ENCODE peak calls at places on chromosomes 7 and 10, in five cellular contexts. S is choroid plexus epithelial cell, L is esophagus squamous epithelium, I is HCT116, G is adrenal gland. P is an unnamed sample.
A peak's percentile ranks its signal among the peaks of the same experiment; 100 is the strongest.

GRCh38 chr7:44764665-44765578 is 16.3 kb downstream of the ZMIZ2 start:
- DNase-seq in G (peak; percentile 78), I (no peak), S (no peak), L (no peak), P (no peak)

GRCh38 chr10:95861401-95861800 is 46.4 kb upstream of the CC2D2B start:
- DNase-seq in L (no peak), G (no peak), S (peak; percentile 44), I (no peak), P (no peak)

GRCh38 chr7:22725585-22725984 is 1.4 kb upstream of the IL6 start:
- DNase-seq in I (peak; percentile 27), S (peak; percentile 51), L (no peak), G (no peak), P (no peak)

GRCh38 chr7:26856481-26856880 is 7.9 kb downstream of the SKAP2 start:
- DNase-seq in L (no peak), G (no peak), S (no peak), I (no peak), P (peak; percentile 70)

GRCh38 chr10:24385776-24386175 is 176.8 kb downstream of the KIAA1217 start:
- DNase-seq in L (no peak), S (peak; percentile 98), I (no peak), G (no peak), P (no peak)

GRCh38 chr7:33248663-33249062 is 119.3 kb downstream of the BBS9 start:
- DNase-seq in S (peak; percentile 61), L (no peak), G (no peak), I (no peak), P (no peak)

GRCh38 chr10:42921951-42922350 is 139.4 kb downstream of the BMS1 start:
- DNase-seq in L (no peak), S (no peak), G (no peak), I (no peak), P (no peak)

GRCh38 chr7:134690614-134691504 is 44.2 kb downstream of the BPGM start:
- DNase-seq in G (no peak), I (no peak), S (peak; percentile 50), L (no peak), P (no peak)

GRCh38 chr10:79375321-79376077 is 28.2 kb downstream of the PPIF start:
- DNase-seq in G (no peak), S (peak; percentile 80), L (no peak), I (no peak), P (peak; percentile 27)

GRCh38 chr10:128373831-128374230 is 247.6 kb upstream of the MKI67 start:
- DNase-seq in L (no peak), S (no peak), I (no peak), G (no peak), P (no peak)

GRCh38 chr7:37853468-37853867 is 5.1 kb downstream of the NME8 start:
- DNase-seq in L (no peak), S (peak; percentile 5), G (no peak), I (peak; percentile 13), P (peak; percentile 44)

GRCh38 chr10:129151281-129151680 is 315.8 kb upstream of the MGMT start:
- DNase-seq in L (no peak), G (no peak), I (no peak), S (no peak), P (no peak)

GRCh38 chr7:31423994-31424393 is 83.5 kb upstream of the NEUROD6 start:
- DNase-seq in G (no peak), L (no peak), S (no peak), I (no peak), P (no peak)

GRCh38 chr10:18233775-18234174 is 93.6 kb downstream of the CACNB2 start:
- DNase-seq in G (peak; percentile 70), I (no peak), L (no peak), S (peak; percentile 26), P (peak; percentile 18)

GRCh38 chr7:41219276-41219675 is 483.6 kb downstream of the INHBA start:
- DNase-seq in G (no peak), I (no peak), L (no peak), S (peak; percentile 50), P (no peak)

GRCh38 chr7:81956520-81956919 is 186.7 kb upstream of the HGF start:
- DNase-seq in L (no peak), I (peak; percentile 47), G (no peak), S (peak; percentile 79), P (peak; percentile 22)

GRCh38 chr10:103693070-103693811 is 162.1 kb downstream of the SH3PXD2A start:
- DNase-seq in I (no peak), S (no peak), G (no peak), L (no peak), P (no peak)

GRCh38 chr10:73842349-73842748 is 31.0 kb upstream of the NDST2 start:
- DNase-seq in I (no peak), G (no peak), L (no peak), S (no peak), P (no peak)

GRCh38 chr10:73839276-73839966 is 28.0 kb upstream of the NDST2 start:
- DNase-seq in G (no peak), L (no peak), S (no peak), I (no peak), P (no peak)

GRCh38 chr10:73840056-73840402 is 28.6 kb upstream of the NDST2 start:
- DNase-seq in L (no peak), I (no peak), S (peak; percentile 64), G (no peak), P (no peak)

GRCh38 chr10:73841526-73842285 is 30.3 kb upstream of the NDST2 start:
- DNase-seq in I (no peak), L (no peak), S (peak; percentile 25), G (no peak), P (no peak)

GRCh38 chr10:73840403-73841301 is 29.3 kb upstream of the NDST2 start:
- DNase-seq in G (no peak), L (no peak), I (no peak), S (no peak), P (no peak)
- TF ChIP-seq CTCF in G (no peak), L (no peak), I (no peak), S (no peak), P (no peak)

GRCh38 chr7:76514926-76515325 is 4.6 kb downstream of the UPK3B start:
- DNase-seq in G (peak; percentile 47), L (no peak), I (no peak), S (no peak), P (no peak)

GRCh38 chr7:76513817-76514799 is 3.8 kb downstream of the UPK3B start:
- DNase-seq in G (peak; percentile 15), I (no peak), S (no peak), L (no peak), P (no peak)

GRCh38 chr7:76515999-76516443 is 5.7 kb downstream of the UPK3B start:
- DNase-seq in G (no peak), S (peak; percentile 66), L (no peak), I (no peak), P (peak; percentile 52)

GRCh38 chr7:76509931-76510877 is at the start of gene UPK3B:
- DNase-seq in I (no peak), G (peak; percentile 14), L (no peak), S (peak; percentile 45), P (no peak)

DNA sequence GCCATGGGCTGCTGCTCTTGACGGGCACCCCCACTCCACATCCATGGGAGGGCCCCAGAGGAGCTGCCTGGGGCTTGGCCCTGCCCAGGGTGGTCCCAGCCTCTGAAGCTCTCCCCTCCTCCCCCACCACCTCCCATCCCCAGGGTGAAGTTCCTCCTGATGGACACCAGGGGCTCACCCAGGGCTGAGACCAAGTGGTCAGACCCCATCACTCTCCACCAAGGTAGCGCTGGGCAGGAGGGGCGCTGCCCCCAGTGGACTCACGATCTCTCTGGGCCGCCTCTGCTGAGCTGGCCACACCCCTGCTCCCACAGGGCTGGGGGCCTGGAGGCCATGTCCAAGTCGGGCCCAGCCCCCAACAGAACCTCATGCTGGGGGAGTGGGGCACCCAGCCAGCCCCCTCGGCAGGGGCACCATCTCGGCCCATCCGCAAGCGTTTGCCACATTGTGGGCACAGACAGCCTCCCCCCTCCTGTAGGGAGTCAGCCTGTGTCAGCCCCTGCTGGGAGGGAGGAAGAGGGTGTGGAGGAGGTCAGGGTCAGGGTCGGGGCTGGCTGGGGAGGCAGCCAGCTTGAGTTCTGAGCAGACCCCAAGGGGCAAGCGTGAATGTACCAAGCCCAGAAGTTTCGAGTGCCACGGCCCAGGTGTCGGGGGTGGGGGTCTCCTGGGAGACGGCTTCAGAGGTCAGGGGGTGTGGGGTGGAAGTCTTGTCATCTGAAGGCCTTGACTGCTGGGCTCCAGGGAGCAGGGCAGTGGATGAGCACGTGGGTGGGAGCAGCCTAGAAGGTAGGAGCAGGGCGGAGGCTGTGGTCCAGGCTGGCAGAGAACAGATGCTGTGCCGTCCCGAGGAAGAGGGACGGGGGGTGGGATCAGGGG is 2.8 kb downstream of the UPK3B start:
- DNase-seq in I (peak; percentile 15), G (peak; percentile 36), S (peak; percentile 31), L (no peak), P (peak; percentile 16)
- TF ChIP-seq CTCF in I (no peak), G (peak; percentile 6), S (peak; percentile 58), L (no peak), P (peak; percentile 40)

DNA sequence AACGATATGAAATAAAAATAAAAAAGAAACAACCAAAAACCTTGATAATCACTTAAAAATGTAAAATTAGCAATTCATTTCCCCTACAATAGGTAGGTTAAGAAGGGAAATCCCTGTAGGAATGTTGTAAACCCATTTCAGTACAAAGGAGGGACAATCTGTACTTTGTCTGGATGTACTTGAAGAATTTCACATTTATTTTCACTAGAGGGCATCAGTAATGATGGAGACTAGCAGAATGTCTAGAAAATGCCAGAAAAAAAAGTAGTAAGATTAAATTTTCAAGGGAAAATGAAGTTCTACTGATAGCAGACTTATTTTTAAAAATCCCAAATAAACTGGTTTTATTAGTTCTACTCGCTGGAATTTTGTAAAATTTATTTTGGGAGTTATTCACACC is 209.0 kb upstream of the FZD1 start:
- DNase-seq in L (no peak), S (no peak), G (no peak), I (no peak), P (no peak)
- TF ChIP-seq CTCF in L (no peak), S (no peak), G (no peak), I (no peak), P (no peak)

GRCh38 chr10:91604462-91604935 is 28.4 kb downstream of the PPP1R3C start:
- DNase-seq in I (no peak), S (peak; percentile 48), L (no peak), G (no peak), P (no peak)
- TF ChIP-seq CTCF in I (no peak), S (peak; percentile 47), L (no peak), G (no peak), P (no peak)

P was measured in MCF 10A.